ENCODE peak calls at places on chromosomes 13 and 19, in ten cellular contexts. Z, S, P, Q, I, K, C, N, D and A are unnamed samples.

GRCh38 chr13:66933994-66934393 is 296.1 kb downstream of the PCDH9 start:
- DNase-seq in D (no peak), I (no peak), K (no peak), P (peak), Z (no peak), C (no peak), Q (peak), S (no peak), N (peak), A (peak)

GRCh38 chr19:52638601-52639000 is 446 bp upstream of the ZNF83 start:
- DNase-seq in C (no peak), S (no peak), P (no peak), K (no peak), I (peak), Z (peak), N (peak), Q (no peak), D (peak), A (peak)

GRCh38 chr13:37715606-37716015 is 117.0 kb upstream of the POSTN start:
- DNase-seq in Q (peak), I (no peak), P (peak), N (peak), C (no peak), K (no peak), D (peak), Z (no peak), S (no peak), A (peak)

GRCh38 chr13:32134991-32135390 is 103.4 kb downstream of the FRY start:
- DNase-seq in Z (no peak), I (no peak), S (no peak), C (no peak), N (peak), K (no peak), D (no peak), P (peak), Q (no peak), A (no peak)

GRCh38 chr13:50574731-50575130 is 268.8 kb downstream of the DLEU7 start:
- DNase-seq in S (no peak), N (peak), Z (no peak), K (no peak), Q (no peak), I (no peak), P (peak), D (no peak), C (no peak), A (peak)

GRCh38 chr19:37931941-37932655 is 25.1 kb downstream of the SIPA1L3 start:
- DNase-seq in D (peak), P (peak), Z (peak), N (peak), Q (no peak), C (no peak), S (no peak), I (peak), K (no peak), A (peak)

GRCh38 chr13:95858286-95859075 is 181.5 kb downstream of the DNAJC3 start:
- DNase-seq in D (no peak), K (no peak), I (no peak), P (peak), N (peak), Q (no peak), C (no peak), S (no peak), Z (no peak), A (peak)

GRCh38 chr19:18225355-18225701 is 910 bp downstream of the PDE4C start:
- DNase-seq in C (no peak), N (no peak), S (no peak), I (no peak), K (no peak), Z (no peak), P (no peak), D (no peak), Q (no peak), A (no peak)

GRCh38 chr13:50130686-50131051 is 115.4 kb downstream of the KCNRG start:
- DNase-seq in C (no peak), Q (no peak), D (peak), I (no peak), N (peak), P (peak), S (peak), Z (no peak), K (peak), A (peak)